ENCODE peak calls at places on chromosome 2, in six cellular contexts. One of them, this sample, is unnamed.

GRCh38 chr2:50143822-50144575 is 887.9 kb downstream of the NRXN1 start:
- DNase-seq in SK-N-SH: peak; percentile 43
- DNase-seq in K562: peak; percentile 3
- DNase-seq in HCT116: no peak
- DNase-seq in GM12878: peak; percentile 24
- DNase-seq in HepG2: peak; percentile 68
- DNase-seq in this sample: peak; percentile 15

GRCh38 chr2:85291425-85292023 is 36.3 kb downstream of the TGOLN2 start:
- DNase-seq in GM12878: no peak
- DNase-seq in HepG2: no peak
- DNase-seq in K562: no peak
- DNase-seq in SK-N-SH: no peak
- DNase-seq in HCT116: no peak
- DNase-seq in this sample: no peak

GRCh38 chr2:226213717-226214116 is 585.9 kb downstream of the IRS1 start:
- DNase-seq in GM12878: no peak
- DNase-seq in HCT116: no peak
- DNase-seq in SK-N-SH: no peak
- DNase-seq in HepG2: no peak
- DNase-seq in K562: no peak
- DNase-seq in this sample: no peak

GRCh38 chr2:234792566-234792965 is 159.3 kb upstream of the SH3BP4 start:
- DNase-seq in HepG2: no peak
- DNase-seq in SK-N-SH: no peak
- DNase-seq in K562: no peak
- DNase-seq in HCT116: no peak
- DNase-seq in GM12878: no peak
- DNase-seq in this sample: no peak

GRCh38 chr2:45962522-45962921 is 311.0 kb downstream of the PRKCE start:
- DNase-seq in K562: no peak
- DNase-seq in HepG2: no peak
- DNase-seq in GM12878: no peak
- DNase-seq in HCT116: peak; percentile 68
- DNase-seq in SK-N-SH: peak; percentile 68
- DNase-seq in this sample: no peak

GRCh38 chr2:197121756-197122385 is 188.7 kb downstream of the ANKRD44 start:
- DNase-seq in K562: no peak
- DNase-seq in HCT116: no peak
- DNase-seq in GM12878: no peak
- DNase-seq in HepG2: no peak
- DNase-seq in SK-N-SH: no peak
- DNase-seq in this sample: no peak

GRCh38 chr2:104766683-104767082 is 87.2 kb upstream of the POU3F3 start:
- DNase-seq in K562: no peak
- DNase-seq in SK-N-SH: no peak
- DNase-seq in GM12878: no peak
- DNase-seq in HepG2: no peak
- DNase-seq in HCT116: no peak
- DNase-seq in this sample: no peak

GRCh38 chr2:95346738-95347671 is 49.9 kb downstream of the KCNIP3 start:
- DNase-seq in K562: peak; percentile 39
- DNase-seq in HCT116: no peak
- DNase-seq in HepG2: no peak
- DNase-seq in GM12878: no peak
- DNase-seq in SK-N-SH: peak; percentile 59
- DNase-seq in this sample: no peak

GRCh38 chr2:182302174-182302573 is 124.7 kb downstream of the PDE1A start:
- DNase-seq in HepG2: no peak
- DNase-seq in K562: no peak
- DNase-seq in HCT116: no peak
- DNase-seq in GM12878: no peak
- DNase-seq in SK-N-SH: no peak
- DNase-seq in this sample: no peak

GRCh38 chr2:238555786-238556542 is 129.2 kb downstream of the ASB1 start:
- DNase-seq in HCT116: no peak
- DNase-seq in HepG2: no peak
- DNase-seq in K562: no peak
- DNase-seq in GM12878: no peak
- DNase-seq in SK-N-SH: no peak
- DNase-seq in this sample: no peak

GRCh38 chr2:197309369-197310231 is 980 bp downstream of the ANKRD44 start:
- DNase-seq in HCT116: no peak
- DNase-seq in GM12878: no peak
- DNase-seq in K562: no peak
- DNase-seq in SK-N-SH: peak; percentile 29
- DNase-seq in HepG2: no peak
- DNase-seq in this sample: no peak

GRCh38 chr2:3116371-3116770 is 261.2 kb downstream of the EIPR1 start:
- DNase-seq in HCT116: no peak
- DNase-seq in SK-N-SH: no peak
- DNase-seq in HepG2: no peak
- DNase-seq in K562: no peak
- DNase-seq in GM12878: no peak
- DNase-seq in this sample: no peak

GRCh38 chr2:25558262-25558661 is 115.1 kb downstream of the DTNB start:
- DNase-seq in K562: no peak
- DNase-seq in HCT116: no peak
- DNase-seq in HepG2: no peak
- DNase-seq in GM12878: peak; percentile 75
- DNase-seq in SK-N-SH: no peak
- DNase-seq in this sample: peak; percentile 70

GRCh38 chr2:143688815-143689214 is 559.6 kb downstream of the ARHGAP15 start:
- DNase-seq in K562: no peak
- DNase-seq in HepG2: no peak
- DNase-seq in HCT116: no peak
- DNase-seq in GM12878: no peak
- DNase-seq in SK-N-SH: no peak
- DNase-seq in this sample: no peak

GRCh38 chr2:201674794-201675193 is 23.6 kb downstream of the MPP4 start:
- DNase-seq in GM12878: no peak
- DNase-seq in K562: no peak
- DNase-seq in HCT116: no peak
- DNase-seq in SK-N-SH: no peak
- DNase-seq in HepG2: no peak
- DNase-seq in this sample: no peak

GRCh38 chr2:110740747-110741349 is 8.5 kb downstream of the ACOXL start:
- DNase-seq in GM12878: no peak
- DNase-seq in HCT116: no peak
- DNase-seq in K562: no peak
- DNase-seq in HepG2: no peak
- DNase-seq in SK-N-SH: no peak
- DNase-seq in this sample: no peak

GRCh38 chr2:119225084-119225864 is 1.6 kb downstream of the STEAP3 start:
- DNase-seq in K562: no peak
- DNase-seq in SK-N-SH: no peak
- DNase-seq in HCT116: no peak
- DNase-seq in GM12878: no peak
- DNase-seq in HepG2: peak; percentile 44
- DNase-seq in this sample: no peak

GRCh38 chr2:180882959-180883358 is 97.4 kb upstream of the UBE2E3 start:
- DNase-seq in SK-N-SH: no peak
- DNase-seq in GM12878: no peak
- DNase-seq in HCT116: no peak
- DNase-seq in HepG2: no peak
- DNase-seq in K562: no peak
- DNase-seq in this sample: no peak

GRCh38 chr2:174485763-174486613 is 841 bp downstream of the GPR155 start:
- DNase-seq in K562: peak; percentile 38
- DNase-seq in HepG2: no peak
- DNase-seq in HCT116: no peak
- DNase-seq in SK-N-SH: peak; percentile 49
- DNase-seq in GM12878: no peak
- DNase-seq in this sample: no peak

GRCh38 chr2:85308951-85309555 is 18.7 kb downstream of the TGOLN2 start:
- DNase-seq in HCT116: no peak
- DNase-seq in GM12878: no peak
- DNase-seq in K562: no peak
- DNase-seq in SK-N-SH: peak; percentile 95
- DNase-seq in HepG2: peak; percentile 46
- DNase-seq in this sample: no peak

GRCh38 chr2:240216197-240216596 is 75.7 kb upstream of the OTOS start:
- DNase-seq in GM12878: no peak
- DNase-seq in K562: no peak
- DNase-seq in SK-N-SH: no peak
- DNase-seq in HCT116: no peak
- DNase-seq in HepG2: no peak
- DNase-seq in this sample: no peak

GRCh38 chr2:30956995-30957394 is 149.7 kb upstream of the CAPN13 start:
- DNase-seq in HCT116: no peak
- DNase-seq in GM12878: no peak
- DNase-seq in SK-N-SH: no peak
- DNase-seq in HepG2: no peak
- DNase-seq in K562: no peak
- DNase-seq in this sample: no peak

DNA sequence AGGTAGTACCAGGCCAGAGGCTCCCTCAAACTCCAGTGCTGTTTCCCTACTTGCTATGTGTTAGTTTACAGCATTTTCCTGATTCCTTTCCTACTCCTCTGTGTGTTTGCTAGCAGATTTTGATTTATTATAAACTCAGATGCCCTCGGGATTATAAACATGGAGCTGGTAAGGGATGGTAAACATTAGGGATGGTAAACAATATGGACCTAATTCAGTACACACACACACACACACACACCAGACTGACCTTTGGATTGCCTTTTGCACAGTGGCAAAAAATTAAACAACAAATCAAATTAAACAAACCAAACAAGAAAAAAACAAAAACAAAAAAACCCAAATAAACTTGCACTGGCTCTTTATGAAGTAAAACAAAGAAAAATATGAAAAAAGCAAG is 55.4 kb upstream of the ACVR1 start:
- DNase-seq in HCT116: no peak
- DNase-seq in K562: no peak
- DNase-seq in GM12878: no peak
- DNase-seq in HepG2: no peak
- DNase-seq in SK-N-SH: no peak
- DNase-seq in this sample: no peak
- TF ChIP-seq YY1 in HCT116: no peak
- TF ChIP-seq YY1 in K562: no peak
- TF ChIP-seq YY1 in GM12878: no peak
- TF ChIP-seq YY1 in HepG2: no peak
- TF ChIP-seq YY1 in SK-N-SH: no peak
- TF ChIP-seq YY1 in this sample: no peak

GRCh38 chr2:23138686-23139085 is 246.3 kb upstream of the KLHL29 start:
- DNase-seq in K562: no peak
- DNase-seq in HCT116: no peak
- DNase-seq in GM12878: no peak
- DNase-seq in HepG2: no peak
- DNase-seq in SK-N-SH: no peak
- DNase-seq in this sample: no peak

GRCh38 chr2:23133196-23133595 is 251.8 kb upstream of the KLHL29 start:
- DNase-seq in SK-N-SH: no peak
- DNase-seq in K562: no peak
- DNase-seq in HepG2: no peak
- DNase-seq in GM12878: no peak
- DNase-seq in HCT116: no peak
- DNase-seq in this sample: no peak

GRCh38 chr2:23135481-23136100 is 249.4 kb upstream of the KLHL29 start:
- DNase-seq in HCT116: no peak
- DNase-seq in SK-N-SH: no peak
- DNase-seq in GM12878: no peak
- DNase-seq in HepG2: no peak
- DNase-seq in K562: no peak
- DNase-seq in this sample: peak; percentile 65

GRCh38 chr2:23134726-23135125 is 250.3 kb upstream of the KLHL29 start:
- DNase-seq in SK-N-SH: no peak
- DNase-seq in K562: no peak
- DNase-seq in HCT116: no peak
- DNase-seq in HepG2: no peak
- DNase-seq in GM12878: no peak
- DNase-seq in this sample: no peak

GRCh38 chr2:23137161-23137560 is 247.8 kb upstream of the KLHL29 start:
- DNase-seq in HCT116: no peak
- DNase-seq in SK-N-SH: no peak
- DNase-seq in GM12878: no peak
- DNase-seq in HepG2: no peak
- DNase-seq in K562: no peak
- DNase-seq in this sample: no peak
- TF ChIP-seq YY1 in HCT116: no peak
- TF ChIP-seq YY1 in SK-N-SH: no peak
- TF ChIP-seq YY1 in GM12878: no peak
- TF ChIP-seq YY1 in HepG2: no peak
- TF ChIP-seq YY1 in K562: no peak
- TF ChIP-seq YY1 in this sample: no peak

DNA sequence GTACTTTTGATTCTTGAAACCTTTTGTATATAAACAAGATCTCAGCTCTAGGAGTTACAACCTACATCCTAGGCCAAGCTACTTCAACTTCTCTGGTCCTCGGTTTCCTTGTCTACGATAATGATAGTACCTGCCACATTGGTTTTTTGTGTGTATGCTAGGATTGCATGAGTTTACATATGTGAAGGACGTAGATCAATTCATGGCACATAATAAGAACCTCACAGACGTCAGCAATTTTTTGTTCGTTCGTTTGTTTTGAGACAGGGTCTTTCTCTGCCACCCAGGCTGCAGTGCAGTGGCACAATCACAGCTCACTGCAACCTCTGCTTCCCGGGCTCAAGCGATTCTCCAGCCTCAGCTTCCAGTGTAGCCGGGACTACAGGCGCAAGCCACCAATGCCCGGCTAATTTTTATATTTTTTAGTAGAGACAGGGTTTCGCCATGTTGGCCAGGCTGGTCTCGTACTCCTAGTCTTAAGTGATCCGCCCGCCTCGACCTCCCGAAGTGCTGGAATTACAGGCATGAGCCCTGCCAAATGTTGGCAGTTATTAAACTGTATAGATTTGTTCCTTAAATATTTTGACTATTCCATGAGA is 716 bp upstream of the SLC35F5 start:
- DNase-seq in HepG2: peak; percentile 23
- DNase-seq in SK-N-SH: no peak
- DNase-seq in HCT116: no peak
- DNase-seq in GM12878: no peak
- DNase-seq in K562: peak; percentile 8
- DNase-seq in this sample: no peak
- TF ChIP-seq YY1 in HepG2: no peak
- TF ChIP-seq YY1 in SK-N-SH: no peak
- TF ChIP-seq YY1 in HCT116: no peak
- TF ChIP-seq YY1 in GM12878: no peak
- TF ChIP-seq YY1 in K562: no peak
- TF ChIP-seq YY1 in this sample: no peak

GRCh38 chr2:231527091-231527395 is 3.2 kb downstream of the NMUR1 start:
- DNase-seq in GM12878: no peak
- DNase-seq in SK-N-SH: no peak
- DNase-seq in K562: no peak
- DNase-seq in HepG2: no peak
- DNase-seq in HCT116: no peak
- DNase-seq in this sample: no peak

GRCh38 chr2:231524477-231525247 is 5.6 kb downstream of the NMUR1 start:
- DNase-seq in SK-N-SH: no peak
- DNase-seq in HepG2: no peak
- DNase-seq in HCT116: no peak
- DNase-seq in GM12878: no peak
- DNase-seq in K562: no peak
- DNase-seq in this sample: no peak

GRCh38 chr2:231523451-231524266 is 6.6 kb downstream of the NMUR1 start:
- DNase-seq in HCT116: no peak
- DNase-seq in GM12878: no peak
- DNase-seq in HepG2: no peak
- DNase-seq in SK-N-SH: no peak
- DNase-seq in K562: no peak
- DNase-seq in this sample: no peak

GRCh38 chr2:231526341-231527090 is 3.7 kb downstream of the NMUR1 start:
- DNase-seq in HCT116: no peak
- DNase-seq in HepG2: no peak
- DNase-seq in K562: no peak
- DNase-seq in GM12878: no peak
- DNase-seq in SK-N-SH: no peak
- DNase-seq in this sample: no peak

GRCh38 chr2:231525248-231526163 is 4.7 kb downstream of the NMUR1 start:
- DNase-seq in HCT116: no peak
- DNase-seq in GM12878: no peak
- DNase-seq in SK-N-SH: no peak
- DNase-seq in HepG2: no peak
- DNase-seq in K562: no peak
- DNase-seq in this sample: no peak
- TF ChIP-seq YY1 in HCT116: no peak
- TF ChIP-seq YY1 in GM12878: no peak
- TF ChIP-seq YY1 in SK-N-SH: no peak
- TF ChIP-seq YY1 in HepG2: no peak
- TF ChIP-seq YY1 in K562: no peak
- TF ChIP-seq YY1 in this sample: no peak

This sample was measured in NT2/D1.